ENCODE peak calls at places on chromosomes 6 and 20, in eight cellular contexts. C is H9, G is GM12865, R is choroid plexus epithelial cell, D is type B pancreatic cell, A is GM10248, Z is mesothelial cell of epicardium, K is epithelial cell of esophagus. X is an unnamed sample.

GRCh38 chr6:56065408-56065807 is 182.0 kb downstream of the COL21A1 start:
- DNase-seq in C (no peak), G (no peak), R (no peak), D (no peak), A (no peak), Z (no peak), K (peak), X (no peak)

GRCh38 chr6:85795966-85796365 is 153.3 kb upstream of the SYNCRIP start:
- DNase-seq in C (no peak), G (no peak), R (no peak), D (no peak), A (no peak), Z (no peak), K (no peak), X (no peak)

GRCh38 chr6:141482773-141483172 is 650.0 kb upstream of the GJE1 start:
- DNase-seq in C (no peak), G (peak), R (peak), D (no peak), A (no peak), Z (no peak), K (no peak), X (no peak)

GRCh38 chr6:116596815-116597214 is 19.5 kb upstream of the RSPH4A start:
- DNase-seq in C (no peak), G (no peak), R (peak), D (no peak), A (no peak), Z (no peak), K (peak), X (peak)

GRCh38 chr6:169881398-169881797 is 130.0 kb downstream of the ERMARD start:
- DNase-seq in C (no peak), G (no peak), R (no peak), D (peak), A (no peak), Z (no peak), K (no peak), X (no peak)

GRCh38 chr20:63518946-63519764 is 1.4 kb upstream of the PPDPF start:
- DNase-seq in C (peak), G (peak), R (no peak), D (peak), A (no peak), Z (peak), K (no peak), X (no peak)

GRCh38 chr20:54168961-54169862 is 4.6 kb downstream of the CYP24A1 start:
- DNase-seq in C (no peak), G (no peak), R (no peak), D (no peak), A (no peak), Z (no peak), K (peak), X (no peak)

GRCh38 chr6:131694832-131695426 is 6.3 kb downstream of the OR2A4 start:
- DNase-seq in C (peak), G (peak), R (peak), D (no peak), A (peak), Z (no peak), K (peak), X (peak)

GRCh38 chr20:4256886-4257285 is 241.5 kb upstream of the RNF24 start:
- DNase-seq in C (no peak), G (no peak), R (no peak), D (no peak), A (no peak), Z (no peak), K (no peak), X (no peak)

GRCh38 chr20:4713401-4713800 is 8.3 kb upstream of the PRND start:
- DNase-seq in C (no peak), G (no peak), R (no peak), D (no peak), A (no peak), Z (no peak), K (peak), X (peak)

GRCh38 chr6:6466967-6467761 is 121.4 kb upstream of the LY86 start:
- DNase-seq in C (no peak), G (no peak), R (no peak), D (no peak), A (no peak), Z (no peak), K (peak), X (peak)

GRCh38 chr20:45963059-45964011 is 8.7 kb downstream of the ZNF335 start:
- DNase-seq in C (peak), G (peak), R (peak), D (no peak), A (no peak), Z (no peak), K (peak), X (peak)

GRCh38 chr6:83265384-83265783 is 72.2 kb downstream of the RWDD2A start:
- DNase-seq in C (no peak), G (no peak), R (peak), D (no peak), A (no peak), Z (no peak), K (peak), X (peak)

GRCh38 chr20:63259734-63260460 is 5.6 kb upstream of the NKAIN4 start:
- DNase-seq in C (no peak), G (no peak), R (no peak), D (no peak), A (no peak), Z (no peak), K (no peak), X (no peak)

GRCh38 chr20:11098888-11099287 is 425.1 kb upstream of the JAG1 start:
- DNase-seq in C (no peak), G (no peak), R (no peak), D (no peak), A (no peak), Z (no peak), K (peak), X (peak)
- TF ChIP-seq CTCF in C (peak), G (peak), R (peak), D (no peak), A (no peak), Z (no peak), K (peak), X (peak)

GRCh38 chr20:51255417-51255816 is 232.5 kb upstream of the KCNG1 start:
- DNase-seq in C (no peak), G (no peak), R (no peak), D (no peak), A (no peak), Z (no peak), K (no peak), X (no peak)

GRCh38 chr20:51262240-51262639 is 239.3 kb upstream of the KCNG1 start:
- DNase-seq in C (no peak), G (no peak), R (no peak), D (no peak), A (no peak), Z (no peak), K (no peak), X (no peak)

GRCh38 chr20:51258582-51259175 is 235.8 kb upstream of the KCNG1 start:
- DNase-seq in C (no peak), G (no peak), R (peak), D (no peak), A (no peak), Z (no peak), K (peak), X (peak)

GRCh38 chr20:51265366-51265765 is 242.5 kb upstream of the KCNG1 start:
- DNase-seq in C (no peak), G (no peak), R (no peak), D (no peak), A (no peak), Z (no peak), K (no peak), X (no peak)

GRCh38 chr20:51259455-51259854 is 236.5 kb upstream of the KCNG1 start:
- DNase-seq in C (no peak), G (no peak), R (no peak), D (no peak), A (no peak), Z (no peak), K (peak), X (no peak)
- TF ChIP-seq CTCF in C (no peak), G (no peak), R (no peak), D (no peak), A (no peak), Z (no peak), K (no peak), X (no peak)

DNA sequence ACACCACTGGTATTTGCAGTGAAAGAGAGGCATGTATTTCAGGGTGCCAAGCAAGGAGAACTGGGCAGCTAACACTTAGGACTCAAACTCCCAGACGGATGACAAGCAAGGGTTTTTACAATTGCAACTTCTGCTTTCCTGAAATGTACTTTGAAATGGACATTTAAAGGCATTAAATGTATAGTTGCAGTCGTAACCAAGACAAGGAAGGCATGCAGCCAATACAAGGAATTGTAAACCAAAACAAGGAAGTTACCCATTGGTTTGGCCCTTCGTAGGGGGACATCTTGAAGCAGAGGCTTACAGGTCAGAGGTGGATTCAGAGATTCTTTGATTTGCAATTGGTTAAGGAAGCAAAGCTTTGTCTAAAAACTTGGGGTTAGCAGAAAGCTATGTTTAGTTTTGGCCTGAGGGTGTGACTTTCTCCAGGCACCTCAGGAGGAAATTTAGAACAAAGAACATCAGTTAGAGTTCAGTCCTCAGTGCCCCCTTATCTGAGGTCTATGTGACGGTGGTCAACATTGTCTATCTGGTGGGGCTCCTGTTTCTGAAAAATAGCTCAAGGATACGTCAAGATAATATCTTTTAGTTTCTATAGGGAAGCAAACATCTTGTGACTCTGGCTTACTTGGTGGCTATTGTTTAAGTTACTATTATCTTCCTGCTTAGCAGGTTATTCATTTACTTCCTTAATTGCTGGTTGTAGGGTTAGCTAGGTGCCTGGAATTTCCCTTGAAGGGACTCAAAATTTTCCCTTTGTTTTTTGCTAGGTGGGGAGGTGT is 266.0 kb downstream of the CD83 start:
- DNase-seq in C (no peak), G (no peak), R (no peak), D (no peak), A (no peak), Z (no peak), K (no peak), X (no peak)
- TF ChIP-seq CTCF in C (no peak), G (no peak), R (no peak), D (no peak), A (no peak), Z (no peak), K (no peak), X (no peak)

GRCh38 chr20:41391587-41392001 is 25.0 kb upstream of the EMILIN3 start:
- DNase-seq in C (no peak), G (no peak), R (no peak), D (no peak), A (no peak), Z (no peak), K (peak), X (no peak)

GRCh38 chr20:41390889-41391288 is 24.3 kb upstream of the EMILIN3 start:
- DNase-seq in C (no peak), G (no peak), R (no peak), D (no peak), A (no peak), Z (no peak), K (no peak), X (no peak)

GRCh38 chr20:41386502-41387427 is 20.1 kb upstream of the EMILIN3 start:
- DNase-seq in C (no peak), G (no peak), R (no peak), D (no peak), A (no peak), Z (no peak), K (no peak), X (no peak)

GRCh38 chr20:41392295-41392694 is 25.7 kb upstream of the EMILIN3 start:
- DNase-seq in C (no peak), G (no peak), R (no peak), D (no peak), A (no peak), Z (no peak), K (no peak), X (no peak)

DNA sequence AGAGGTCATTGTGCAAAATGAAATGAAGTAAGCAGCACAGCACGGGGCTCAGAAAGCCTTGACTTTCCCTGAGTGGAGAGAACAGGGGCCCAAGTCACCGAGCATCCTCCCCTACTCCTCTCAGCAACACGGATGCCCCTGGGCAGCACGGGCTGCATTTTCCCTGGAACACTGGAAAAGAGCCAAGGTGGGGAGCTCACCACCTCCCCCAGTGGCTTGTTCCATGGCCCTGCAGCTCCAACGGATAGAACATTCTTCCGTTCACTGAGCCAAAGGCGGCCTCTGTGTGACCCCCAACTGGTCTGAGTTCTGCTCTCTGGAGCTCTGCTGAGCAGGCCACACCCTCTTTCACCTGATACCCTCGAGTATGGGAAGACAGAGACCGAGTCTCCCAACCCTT is 20.8 kb upstream of the EMILIN3 start:
- DNase-seq in C (peak), G (no peak), R (peak), D (no peak), A (no peak), Z (no peak), K (no peak), X (no peak)
- TF ChIP-seq CTCF in C (peak), G (no peak), R (peak), D (no peak), A (no peak), Z (no peak), K (no peak), X (no peak)

DNA sequence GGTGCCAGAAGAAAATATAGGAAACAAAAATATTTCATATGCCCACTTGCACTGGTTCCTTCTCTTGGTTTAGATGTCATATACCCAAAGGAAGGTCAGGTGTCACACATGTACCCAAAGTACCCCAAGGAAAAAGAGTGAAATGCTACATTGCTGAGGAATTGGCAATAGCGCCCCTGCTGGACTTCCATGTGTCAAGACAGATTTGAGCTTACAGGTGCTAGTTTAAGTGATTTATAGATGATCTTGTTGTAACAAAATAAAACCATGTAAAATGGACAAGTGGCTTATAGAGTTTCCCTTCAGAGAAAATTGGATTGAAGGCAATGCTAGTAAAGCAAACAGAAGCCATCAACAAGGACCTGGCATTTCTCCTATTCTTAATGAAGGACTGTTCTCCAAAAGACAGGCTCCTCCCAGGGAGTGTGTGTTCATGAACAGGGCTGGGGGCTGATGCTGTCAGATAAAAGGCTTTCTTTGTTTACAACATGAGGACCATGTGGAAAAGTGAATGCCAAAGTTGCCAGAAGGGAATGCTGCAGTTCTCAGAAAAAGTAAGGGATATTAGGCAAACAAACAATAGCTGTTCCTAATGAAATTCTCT is 64.3 kb upstream of the PAK5 start:
- DNase-seq in C (peak), G (peak), R (peak), D (no peak), A (no peak), Z (no peak), K (peak), X (peak)
- TF ChIP-seq CTCF in C (peak), G (peak), R (peak), D (peak), A (peak), Z (peak), K (peak), X (peak)

DNA sequence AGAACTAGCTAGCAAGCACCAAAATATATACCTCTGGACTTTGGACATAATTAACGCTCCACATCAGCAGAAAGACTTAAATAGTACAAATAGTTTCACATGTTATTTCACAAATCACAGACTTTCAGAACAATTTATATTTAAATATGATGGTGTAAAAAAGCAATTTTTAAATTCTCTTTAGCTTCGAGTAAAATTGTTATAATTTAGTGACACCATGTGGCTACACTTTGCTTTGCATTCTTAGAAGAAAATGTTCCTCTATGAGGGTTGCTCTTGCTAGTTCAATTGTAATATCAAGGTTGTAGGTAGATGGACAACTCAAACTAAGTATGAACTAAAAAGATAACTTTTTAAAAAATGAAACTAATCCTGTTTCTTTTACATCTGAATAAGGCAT is 69.0 kb downstream of the BTBD9 start:
- DNase-seq in C (no peak), G (peak), R (peak), D (no peak), A (no peak), Z (no peak), K (peak), X (peak)
- TF ChIP-seq CTCF in C (peak), G (peak), R (peak), D (peak), A (peak), Z (peak), K (peak), X (peak)

DNA sequence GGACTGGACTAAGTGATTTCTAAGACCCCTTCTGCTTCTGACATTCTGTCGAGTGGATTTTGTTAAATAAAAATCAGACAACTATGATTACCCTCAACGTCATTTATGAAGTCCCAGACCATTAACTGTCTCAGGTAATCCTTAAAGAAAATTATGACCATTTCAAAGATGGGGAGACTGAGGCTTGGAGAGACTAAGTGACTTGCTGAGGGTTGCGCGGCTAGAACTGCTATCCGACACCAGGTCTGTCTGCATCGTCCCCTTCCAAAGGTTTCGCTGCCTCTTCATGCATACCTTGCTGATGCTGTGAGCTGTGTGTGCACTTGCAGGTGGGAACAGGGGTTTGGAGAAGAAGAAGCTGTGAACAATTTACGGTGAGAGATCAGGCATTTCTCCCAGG is 3.1 kb downstream of the SNPH start:
- DNase-seq in C (no peak), G (no peak), R (no peak), D (no peak), A (no peak), Z (no peak), K (no peak), X (no peak)
- TF ChIP-seq CTCF in C (no peak), G (no peak), R (no peak), D (no peak), A (no peak), Z (no peak), K (no peak), X (no peak)

GRCh38 chr20:47309806-47310426 is 46.6 kb downstream of the ZMYND8 start:
- DNase-seq in C (no peak), G (no peak), R (no peak), D (no peak), A (no peak), Z (no peak), K (no peak), X (no peak)

GRCh38 chr20:47310729-47311128 is 45.8 kb downstream of the ZMYND8 start:
- DNase-seq in C (no peak), G (no peak), R (no peak), D (no peak), A (no peak), Z (no peak), K (peak), X (no peak)

GRCh38 chr20:47314647-47315338 is 41.7 kb downstream of the ZMYND8 start:
- DNase-seq in C (no peak), G (no peak), R (no peak), D (no peak), A (no peak), Z (no peak), K (no peak), X (no peak)

GRCh38 chr20:47311211-47311610 is 45.3 kb downstream of the ZMYND8 start:
- DNase-seq in C (no peak), G (no peak), R (no peak), D (no peak), A (no peak), Z (no peak), K (no peak), X (no peak)

DNA sequence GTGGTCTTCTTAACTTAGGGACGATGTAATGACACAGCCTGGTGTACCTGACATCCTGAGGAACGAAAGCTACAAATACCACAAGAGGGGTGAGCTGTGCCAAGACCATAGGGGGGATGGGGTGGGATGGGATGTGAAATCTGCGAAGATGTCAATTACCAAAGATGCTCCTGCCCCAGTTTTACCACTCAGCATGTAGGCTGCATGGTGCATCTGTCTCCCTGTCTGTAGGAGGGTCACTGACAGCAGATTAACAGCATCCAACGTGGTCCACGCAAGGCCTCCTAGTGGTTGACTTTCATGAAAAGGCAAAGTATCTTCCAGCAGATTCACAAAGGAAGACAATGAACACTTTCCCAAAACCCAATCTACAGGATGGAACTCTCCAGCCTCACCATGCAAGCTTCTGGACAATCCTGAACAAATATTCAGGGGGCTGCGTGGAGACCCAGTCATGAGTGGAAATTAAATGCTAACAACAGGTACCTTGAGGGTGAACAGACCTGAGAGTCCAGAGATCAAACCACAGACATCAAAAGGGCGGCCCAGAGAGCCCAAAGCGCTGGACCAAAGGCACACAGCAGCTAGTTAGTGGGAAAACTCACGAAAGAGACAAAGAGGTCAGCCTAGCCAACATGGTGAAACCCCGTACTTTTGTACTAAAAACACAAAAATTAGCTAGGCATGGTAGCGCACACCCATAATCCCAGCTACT is 44.4 kb downstream of the ZMYND8 start:
- DNase-seq in C (no peak), G (no peak), R (no peak), D (no peak), A (no peak), Z (no peak), K (no peak), X (no peak)
- TF ChIP-seq CTCF in C (peak), G (no peak), R (peak), D (no peak), A (no peak), Z (peak), K (no peak), X (no peak)